ENCODE peak calls at places on chromosome 19, in five cellular contexts. One of them, this sample, is unnamed.

GRCh38 chr19:18457478-18458331 is 19.8 kb upstream of the ISYNA1 start:
- DNase-seq in SK-N-SH: no peak
- DNase-seq in T47D: no peak
- DNase-seq in HCT116: no peak
- DNase-seq in K562: no peak
- DNase-seq in this sample: no peak

GRCh38 chr19:58021541-58022282 is 12.1 kb upstream of the ZSCAN1 start:
- DNase-seq in SK-N-SH: peak; percentile 81
- DNase-seq in T47D: peak; percentile 82
- DNase-seq in HCT116: no peak
- DNase-seq in K562: peak; percentile 62
- DNase-seq in this sample: no peak

GRCh38 chr19:39342647-39343305 is 555 bp downstream of the SAMD4B start:
- DNase-seq in SK-N-SH: peak; percentile 33
- DNase-seq in T47D: no peak
- DNase-seq in HCT116: no peak
- DNase-seq in K562: peak; percentile 29
- DNase-seq in this sample: no peak

GRCh38 chr19:5775668-5776309 is 8.8 kb downstream of the PRR22 start:
- DNase-seq in SK-N-SH: no peak
- DNase-seq in T47D: peak; percentile 48
- DNase-seq in HCT116: no peak
- DNase-seq in K562: no peak
- DNase-seq in this sample: no peak

GRCh38 chr19:10991521-10992081 is 30.8 kb downstream of the SMARCA4 start:
- DNase-seq in SK-N-SH: no peak
- DNase-seq in T47D: no peak
- DNase-seq in HCT116: no peak
- DNase-seq in K562: no peak
- DNase-seq in this sample: no peak

GRCh38 chr19:1474011-1474764 is 4.8 kb downstream of the C19orf25 start:
- DNase-seq in SK-N-SH: peak; percentile 55
- DNase-seq in T47D: no peak
- DNase-seq in HCT116: no peak
- DNase-seq in K562: no peak
- DNase-seq in this sample: no peak

GRCh38 chr19:42066075-42066754 is 3.8 kb downstream of the GRIK5 start:
- DNase-seq in SK-N-SH: peak; percentile 97
- DNase-seq in T47D: peak; percentile 71
- DNase-seq in HCT116: no peak
- DNase-seq in K562: peak; percentile 83
- DNase-seq in this sample: no peak

GRCh38 chr19:5891572-5891937 is 12.0 kb downstream of the NDUFA11 start:
- DNase-seq in SK-N-SH: peak; percentile 41
- DNase-seq in T47D: no peak
- DNase-seq in HCT116: no peak
- DNase-seq in K562: no peak
- DNase-seq in this sample: no peak

GRCh38 chr19:34711890-34712289 is 22.2 kb upstream of the ZNF181 start:
- DNase-seq in SK-N-SH: no peak
- DNase-seq in T47D: no peak
- DNase-seq in HCT116: no peak
- DNase-seq in K562: no peak
- DNase-seq in this sample: no peak

DNA sequence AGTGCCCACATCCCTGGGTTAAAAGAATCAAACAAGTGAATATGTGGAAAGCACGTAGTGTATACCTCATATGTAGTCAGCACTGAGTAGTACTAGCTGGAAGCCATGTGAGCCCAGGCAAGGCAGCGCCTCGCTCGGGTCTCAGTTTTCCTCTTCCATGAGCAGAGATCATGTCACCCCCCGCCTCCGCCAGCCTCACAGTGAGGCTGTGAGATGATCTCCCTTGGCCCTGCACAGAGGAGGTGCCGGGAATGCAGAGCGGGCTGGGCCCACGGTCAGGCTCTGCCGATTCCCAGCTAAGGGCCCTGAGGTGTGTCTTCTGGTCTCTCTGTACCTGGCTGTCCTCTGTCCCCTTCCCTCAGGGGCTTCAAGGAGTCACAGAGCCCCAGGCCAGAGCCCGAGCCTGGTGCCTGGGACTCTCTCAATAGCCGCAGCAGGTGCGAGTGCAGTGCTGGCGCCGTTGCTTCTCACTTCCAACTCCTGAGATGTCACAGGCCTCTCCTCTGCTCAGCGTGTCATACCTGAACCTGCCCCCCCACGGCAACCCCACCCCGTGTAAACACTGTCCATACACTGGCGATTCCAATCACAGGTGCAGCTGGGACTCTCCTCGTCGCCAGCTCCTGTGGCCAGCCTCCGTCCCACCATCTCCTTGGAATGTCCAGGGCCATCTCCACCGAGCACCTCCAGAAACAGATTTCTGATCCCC is 26.9 kb downstream of the DPF1 start:
- DNase-seq in SK-N-SH: no peak
- DNase-seq in T47D: no peak
- DNase-seq in HCT116: no peak
- DNase-seq in K562: no peak
- DNase-seq in this sample: no peak
- TF ChIP-seq JUND in SK-N-SH: no peak
- TF ChIP-seq JUND in T47D: no peak
- TF ChIP-seq JUND in HCT116: no peak
- TF ChIP-seq JUND in K562: no peak
- TF ChIP-seq JUND in this sample: no peak

GRCh38 chr19:21128901-21129698 is 12.7 kb upstream of the ZNF431 start:
- DNase-seq in SK-N-SH: no peak
- DNase-seq in T47D: no peak
- DNase-seq in HCT116: no peak
- DNase-seq in K562: no peak
- DNase-seq in this sample: no peak

GRCh38 chr19:21127001-21127400 is 14.8 kb upstream of the ZNF431 start:
- DNase-seq in SK-N-SH: no peak
- DNase-seq in T47D: no peak
- DNase-seq in HCT116: no peak
- DNase-seq in K562: no peak
- DNase-seq in this sample: no peak

GRCh38 chr19:21133633-21134032 is 8.2 kb upstream of the ZNF431 start:
- DNase-seq in SK-N-SH: no peak
- DNase-seq in T47D: no peak
- DNase-seq in HCT116: no peak
- DNase-seq in K562: no peak
- DNase-seq in this sample: no peak

GRCh38 chr19:21127898-21128297 is 13.9 kb upstream of the ZNF431 start:
- DNase-seq in SK-N-SH: no peak
- DNase-seq in T47D: no peak
- DNase-seq in HCT116: no peak
- DNase-seq in K562: no peak
- DNase-seq in this sample: no peak

DNA sequence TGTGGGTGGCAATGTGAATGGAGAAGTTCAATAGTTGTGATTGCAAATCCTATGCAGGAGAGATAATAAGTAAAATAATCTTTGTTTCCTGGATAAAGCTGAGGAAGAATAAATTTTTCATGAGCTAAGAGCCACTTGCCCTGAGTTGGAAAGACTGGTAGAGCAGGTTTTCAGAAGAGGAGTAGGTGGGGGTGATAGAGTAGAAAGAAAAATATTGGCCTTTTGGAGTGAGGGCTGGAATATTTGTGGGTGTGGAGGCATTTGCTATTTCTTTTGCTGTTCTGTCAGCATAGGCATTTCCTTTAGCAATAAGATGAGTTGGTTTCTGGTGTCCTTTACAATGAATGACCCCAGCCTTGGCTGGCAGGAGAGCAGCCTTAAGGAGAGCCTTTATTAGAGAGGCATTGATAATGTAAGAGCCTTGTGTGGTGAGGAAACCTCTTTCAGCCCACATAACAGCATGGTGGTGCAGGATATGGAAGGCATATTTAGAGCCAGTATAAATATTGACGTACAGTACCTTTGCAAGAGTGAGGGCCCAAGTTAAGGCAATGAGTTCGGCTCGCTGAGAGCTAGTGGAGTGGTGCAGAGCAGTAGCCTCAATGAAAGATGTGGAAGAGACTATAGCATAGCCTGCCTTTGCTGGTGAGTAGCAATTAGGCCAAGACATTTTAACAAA is 11.6 kb upstream of the ZNF431 start:
- DNase-seq in SK-N-SH: no peak
- DNase-seq in T47D: peak; percentile 68
- DNase-seq in HCT116: no peak
- DNase-seq in K562: no peak
- DNase-seq in this sample: no peak
- TF ChIP-seq JUND in SK-N-SH: no peak
- TF ChIP-seq JUND in T47D: no peak
- TF ChIP-seq JUND in HCT116: no peak
- TF ChIP-seq JUND in K562: no peak
- TF ChIP-seq JUND in this sample: no peak

DNA sequence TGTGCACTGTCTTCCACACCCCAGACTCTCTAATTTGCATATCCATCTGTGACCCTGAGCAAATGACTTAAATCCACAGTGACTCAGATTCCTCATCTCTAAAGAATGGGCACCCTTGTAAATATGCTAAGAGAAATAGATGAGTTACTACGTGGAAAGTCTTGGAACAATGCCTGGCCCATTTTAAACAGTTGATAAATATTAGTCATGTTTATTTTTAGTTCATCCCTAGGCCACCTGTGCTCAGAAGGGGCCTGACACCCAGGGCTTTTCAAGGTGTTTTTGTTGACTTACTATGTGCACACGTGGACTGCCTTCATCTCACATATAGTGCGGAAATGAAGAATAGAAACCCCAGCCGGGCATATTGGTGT is 806 bp upstream of the PTPRH start:
- DNase-seq in SK-N-SH: no peak
- DNase-seq in T47D: no peak
- DNase-seq in HCT116: peak; percentile 88
- DNase-seq in K562: no peak
- DNase-seq in this sample: no peak
- TF ChIP-seq JUND in SK-N-SH: peak; percentile 86
- TF ChIP-seq JUND in T47D: no peak
- TF ChIP-seq JUND in HCT116: peak; percentile 88
- TF ChIP-seq JUND in K562: peak; percentile 3
- TF ChIP-seq JUND in this sample: no peak

GRCh38 chr19:43618921-43619261 is 538 bp downstream of the ZNF428 start:
- DNase-seq in SK-N-SH: peak; percentile 82
- DNase-seq in T47D: no peak
- DNase-seq in HCT116: no peak
- DNase-seq in K562: no peak
- DNase-seq in this sample: peak; percentile 30
- TF ChIP-seq JUND in SK-N-SH: no peak
- TF ChIP-seq JUND in T47D: no peak
- TF ChIP-seq JUND in HCT116: no peak
- TF ChIP-seq JUND in K562: no peak
- TF ChIP-seq JUND in this sample: no peak